ENCODE peak calls at places on chromosomes 1 and 21, in seven cellular contexts. C, I, A, M, U, G and N are unnamed samples.

GRCh38 chr21:45539796-45540600 is 2.2 kb downstream of the SLC19A1 start:
- DNase-seq in C (no peak), I (no peak), A (no peak), M (no peak), U (peak), G (peak), N (peak)

GRCh38 chr1:178871551-178872320 is 859 bp upstream of the ANGPTL1 start:
- DNase-seq in C (no peak), I (no peak), A (no peak), M (no peak), U (no peak), G (no peak), N (no peak)

GRCh38 chr1:147214842-147215539 is 10.1 kb downstream of the FMO5 start:
- DNase-seq in C (no peak), I (no peak), A (no peak), M (no peak), U (no peak), G (no peak), N (no peak)

GRCh38 chr1:97433520-97434175 is 487.2 kb downstream of the DPYD start:
- DNase-seq in C (no peak), I (peak), A (no peak), M (no peak), U (no peak), G (no peak), N (no peak)

GRCh38 chr1:19606817-19607706 is 37.0 kb upstream of the NBL1 start:
- DNase-seq in C (no peak), I (no peak), A (no peak), M (peak), U (no peak), G (no peak), N (peak)

GRCh38 chr1:224211262-224211962 is 28.4 kb downstream of the DEGS1 start:
- DNase-seq in C (no peak), I (peak), A (no peak), M (no peak), U (no peak), G (peak), N (no peak)

GRCh38 chr21:33026878-33027400 is 1.2 kb downstream of the OLIG2 start:
- DNase-seq in C (no peak), I (no peak), A (no peak), M (no peak), U (no peak), G (no peak), N (peak)

GRCh38 chr1:70290248-70290647 is 64.3 kb downstream of the ANKRD13C start:
- DNase-seq in C (no peak), I (peak), A (no peak), M (no peak), U (no peak), G (no peak), N (no peak)

GRCh38 chr1:228358039-228358763 is 48.4 kb downstream of the TRIM11 start:
- DNase-seq in C (no peak), I (peak), A (no peak), M (no peak), U (no peak), G (no peak), N (no peak)